ENCODE peak calls at places on chromosome 15, in ten cellular contexts. H is GM19239, J is HEK293T, F is memory B cell, T is G401, I is foreskin keratinocyte, C is HCT116, S is aorta, L is EL, D is NCI-H2029. V is an unnamed sample.

GRCh38 chr15:64699767-64700388 is 75.5 kb downstream of the RBPMS2 start:
- DNase-seq in J (peak; percentile 34), C (no peak), T (peak; percentile 36), I (peak; percentile 44), L (peak; percentile 35), F (no peak), D (peak; percentile 55), S (peak; percentile 55), H (no peak), V (peak; percentile 51)

GRCh38 chr15:82566690-82567089 is 26.4 kb upstream of the RPS17 start:
- DNase-seq in T (no peak), I (no peak), S (no peak), F (no peak), L (peak; percentile 35), H (no peak), J (no peak), C (no peak), D (no peak), V (peak; percentile 52)

GRCh38 chr15:99564221-99565030 is 1.4 kb upstream of the MEF2A start:
- DNase-seq in S (peak; percentile 56), T (peak; percentile 79), I (peak; percentile 13), H (no peak), F (peak; percentile 3), L (peak; percentile 20), J (peak; percentile 29), C (no peak), D (peak; percentile 50), V (peak; percentile 41)

GRCh38 chr15:62141643-62142588 is 23.2 kb downstream of the C2CD4B start:
- DNase-seq in T (no peak), L (no peak), H (no peak), S (no peak), D (no peak), J (no peak), F (no peak), I (no peak), C (no peak), V (peak; percentile 21)

GRCh38 chr15:94126999-94127398 is 104.4 kb upstream of the MCTP2 start:
- DNase-seq in D (no peak), F (no peak), I (no peak), S (no peak), J (no peak), H (no peak), C (no peak), T (no peak), L (no peak), V (no peak)

GRCh38 chr15:73782339-73782979 is 29.3 kb upstream of the INSYN1 start:
- DNase-seq in S (no peak), D (no peak), F (no peak), I (no peak), L (no peak), T (no peak), H (no peak), C (no peak), J (no peak), V (no peak)

GRCh38 chr15:80803580-80804525 is 24.7 kb downstream of the CEMIP start:
- DNase-seq in T (no peak), I (no peak), C (no peak), F (no peak), H (no peak), L (no peak), D (no peak), J (no peak), S (no peak), V (peak; percentile 17)

GRCh38 chr15:62242999-62243398 is 77.9 kb upstream of the C2CD4B start:
- DNase-seq in T (no peak), L (no peak), F (no peak), S (no peak), H (no peak), D (no peak), I (no peak), C (no peak), J (no peak), V (no peak)

GRCh38 chr15:96657096-96657495 is 326.6 kb downstream of the NR2F2 start:
- DNase-seq in I (no peak), T (no peak), H (no peak), C (no peak), S (no peak), D (no peak), L (no peak), J (no peak), F (no peak), V (no peak)

GRCh38 chr15:66846031-66846430 is 144.0 kb downstream of the SMAD6 start:
- DNase-seq in T (no peak), F (no peak), J (no peak), H (no peak), S (no peak), I (no peak), C (no peak), L (no peak), D (no peak), V (no peak)

GRCh38 chr15:90205886-90206285 is 4.8 kb downstream of the SEMA4B start:
- DNase-seq in H (no peak), L (no peak), F (no peak), I (no peak), T (no peak), S (peak; percentile 30), C (no peak), D (no peak), J (no peak), V (no peak)

GRCh38 chr15:94080416-94080815 is 150.9 kb upstream of the MCTP2 start:
- DNase-seq in H (no peak), F (no peak), L (peak; percentile 9), I (peak; percentile 89), T (no peak), J (no peak), S (peak; percentile 55), D (no peak), C (no peak), V (peak; percentile 50)